ENCODE peak calls at places on chromosomes 2 and 18, in nine cellular contexts. K, Q, M, F, P, A, C, Z and T are unnamed samples.

GRCh38 chr2:62409442-62409841 is 96.6 kb downstream of the TMEM17 start:
- ATAC-seq in K (peak), Q (no peak), M (no peak), F (no peak), P (no peak), A (no peak), C (no peak), Z (peak), T (no peak)

GRCh38 chr2:206556357-206556949 is 85.8 kb upstream of the FAM237A start:
- ATAC-seq in K (no peak), Q (no peak), M (no peak), F (no peak), P (no peak), A (peak), C (peak), Z (peak), T (peak)

GRCh38 chr18:22546905-22547304 is 129.2 kb upstream of the CTAGE1 start:
- ATAC-seq in K (no peak), Q (peak), M (no peak), F (peak), P (no peak), A (no peak), C (peak), Z (no peak), T (no peak)

GRCh38 chr2:38509947-38510326 is 92.8 kb downstream of the HNRNPLL start:
- ATAC-seq in K (no peak), Q (no peak), M (no peak), F (no peak), P (no peak), A (no peak), C (no peak), Z (no peak), T (peak)

GRCh38 chr18:78790511-78790910 is 189.1 kb upstream of the SALL3 start:
- ATAC-seq in K (peak), Q (no peak), M (no peak), F (no peak), P (no peak), A (no peak), C (no peak), Z (no peak), T (no peak)

GRCh38 chr2:68756178-68756577 is 21.6 kb downstream of the ARHGAP25 start:
- ATAC-seq in K (no peak), Q (no peak), M (no peak), F (no peak), P (no peak), A (no peak), C (no peak), Z (no peak), T (no peak)

GRCh38 chr2:154698789-154699559 is 479 bp downstream of the KCNJ3 start:
- ATAC-seq in K (peak), Q (no peak), M (no peak), F (peak), P (no peak), A (no peak), C (no peak), Z (no peak), T (no peak)

GRCh38 chr18:74796928-74797576 is 199.4 kb downstream of the ZNF407 start:
- ATAC-seq in K (peak), Q (peak), M (no peak), F (peak), P (no peak), A (no peak), C (peak), Z (peak), T (peak)

GRCh38 chr2:146317959-146318358 is 1526.9 kb upstream of the ACVR2A start:
- ATAC-seq in K (no peak), Q (no peak), M (no peak), F (no peak), P (no peak), A (no peak), C (no peak), Z (no peak), T (no peak)

GRCh38 chr2:166240387-166241313 is 112.8 kb upstream of the SCN1A start:
- ATAC-seq in K (no peak), Q (no peak), M (no peak), F (no peak), P (no peak), A (no peak), C (no peak), Z (no peak), T (peak)

GRCh38 chr2:70501215-70501614 is 52.4 kb downstream of the TGFA start:
- ATAC-seq in K (peak), Q (no peak), M (no peak), F (no peak), P (no peak), A (no peak), C (no peak), Z (no peak), T (no peak)

GRCh38 chr2:197137234-197137633 is 173.3 kb downstream of the ANKRD44 start:
- ATAC-seq in K (peak), Q (no peak), M (no peak), F (peak), P (no peak), A (no peak), C (no peak), Z (no peak), T (peak)

GRCh38 chr18:33606621-33607020 is 28.6 kb downstream of the ASXL3 start:
- ATAC-seq in K (no peak), Q (no peak), M (no peak), F (no peak), P (no peak), A (no peak), C (no peak), Z (no peak), T (no peak)

GRCh38 chr18:3689091-3689490 is 239.1 kb downstream of the TGIF1 start:
- ATAC-seq in K (no peak), Q (no peak), M (no peak), F (no peak), P (no peak), A (no peak), C (no peak), Z (no peak), T (peak)

GRCh38 chr2:230498506-230499107 is 82.6 kb downstream of the SP100 start:
- ATAC-seq in K (no peak), Q (no peak), M (no peak), F (no peak), P (no peak), A (no peak), C (no peak), Z (peak), T (peak)

GRCh38 chr18:50187659-50188058 is 7.3 kb downstream of the MYO5B start:
- ATAC-seq in K (no peak), Q (no peak), M (no peak), F (no peak), P (no peak), A (no peak), C (no peak), Z (no peak), T (no peak)

GRCh38 chr2:122421777-122422176 is 666.3 kb downstream of the TSN start:
- ATAC-seq in K (no peak), Q (no peak), M (no peak), F (peak), P (no peak), A (no peak), C (no peak), Z (no peak), T (no peak)

GRCh38 chr2:18271370-18272147 is 288.9 kb downstream of the RDH14 start:
- ATAC-seq in K (peak), Q (no peak), M (no peak), F (no peak), P (peak), A (no peak), C (no peak), Z (no peak), T (no peak)

GRCh38 chr18:4455113-4455811 is at the start of gene DLGAP1:
- ATAC-seq in K (no peak), Q (no peak), M (peak), F (peak), P (no peak), A (no peak), C (peak), Z (no peak), T (no peak)

GRCh38 chr2:1309507-1309906 is 103.8 kb upstream of the TPO start:
- ATAC-seq in K (no peak), Q (no peak), M (no peak), F (no peak), P (no peak), A (no peak), C (no peak), Z (no peak), T (no peak)

GRCh38 chr2:233668605-233669260 is 3.0 kb upstream of the UGT1A9 start:
- ATAC-seq in K (no peak), Q (no peak), M (no peak), F (no peak), P (no peak), A (no peak), C (no peak), Z (no peak), T (no peak)

GRCh38 chr2:66851449-66851872 is 416.5 kb downstream of the MEIS1 start:
- ATAC-seq in K (no peak), Q (no peak), M (peak), F (no peak), P (no peak), A (no peak), C (no peak), Z (no peak), T (no peak)

GRCh38 chr2:86490245-86490644 is 49.1 kb downstream of the KDM3A start:
- ATAC-seq in K (no peak), Q (no peak), M (no peak), F (no peak), P (no peak), A (no peak), C (no peak), Z (no peak), T (no peak)

GRCh38 chr2:230902180-230902899 is 22.7 kb downstream of the GPR55 start:
- ATAC-seq in K (peak), Q (peak), M (no peak), F (peak), P (no peak), A (peak), C (peak), Z (peak), T (peak)

GRCh38 chr2:204177977-204178522 is 241.5 kb downstream of the ICOS start:
- ATAC-seq in K (peak), Q (peak), M (no peak), F (peak), P (peak), A (peak), C (peak), Z (peak), T (peak)

GRCh38 chr2:58629720-58630119 is 388.6 kb upstream of the FANCL start:
- ATAC-seq in K (no peak), Q (no peak), M (no peak), F (no peak), P (no peak), A (no peak), C (no peak), Z (no peak), T (no peak)

GRCh38 chr2:74081030-74081429 is 66.7 kb downstream of the BOLA3 start:
- ATAC-seq in K (no peak), Q (no peak), M (peak), F (no peak), P (no peak), A (no peak), C (no peak), Z (no peak), T (no peak)

GRCh38 chr2:12071343-12071742 is 324.9 kb downstream of the LPIN1 start:
- ATAC-seq in K (no peak), Q (no peak), M (no peak), F (no peak), P (no peak), A (no peak), C (no peak), Z (no peak), T (no peak)

GRCh38 chr2:49972699-49973098 is 818.4 kb upstream of the FSHR start:
- ATAC-seq in K (no peak), Q (no peak), M (no peak), F (no peak), P (no peak), A (no peak), C (peak), Z (no peak), T (no peak)

GRCh38 chr2:180040146-180040925 is 33.2 kb upstream of the CWC22 start:
- ATAC-seq in K (no peak), Q (no peak), M (no peak), F (peak), P (no peak), A (no peak), C (peak), Z (no peak), T (peak)

GRCh38 chr2:118269408-118270051 is 181.3 kb downstream of the INSIG2 start:
- ATAC-seq in K (peak), Q (no peak), M (no peak), F (no peak), P (no peak), A (no peak), C (no peak), Z (no peak), T (peak)

GRCh38 chr2:170843656-170844055 is 27.0 kb downstream of the GAD1 start:
- ATAC-seq in K (peak), Q (no peak), M (no peak), F (no peak), P (no peak), A (no peak), C (no peak), Z (peak), T (peak)

GRCh38 chr2:88808083-88808482 is 116.6 kb downstream of the RPIA start:
- ATAC-seq in K (no peak), Q (no peak), M (no peak), F (no peak), P (no peak), A (no peak), C (no peak), Z (no peak), T (no peak)

GRCh38 chr2:235095569-235095968 is 143.8 kb downstream of the SH3BP4 start:
- ATAC-seq in K (no peak), Q (no peak), M (no peak), F (no peak), P (no peak), A (no peak), C (no peak), Z (no peak), T (peak)

GRCh38 chr2:119488245-119489182 is 35.8 kb downstream of the SCTR start:
- ATAC-seq in K (no peak), Q (no peak), M (no peak), F (no peak), P (no peak), A (no peak), C (no peak), Z (no peak), T (no peak)

GRCh38 chr2:238261718-238262375 is 22.0 kb upstream of the HES6 start:
- ATAC-seq in K (no peak), Q (no peak), M (no peak), F (no peak), P (no peak), A (no peak), C (no peak), Z (no peak), T (no peak)

GRCh38 chr18:9322730-9323129 is 11.8 kb upstream of the TWSG1 start:
- ATAC-seq in K (no peak), Q (no peak), M (no peak), F (no peak), P (no peak), A (no peak), C (no peak), Z (no peak), T (no peak)

GRCh38 chr2:238709324-238709723 is 138.6 kb upstream of the TWIST2 start:
- ATAC-seq in K (no peak), Q (no peak), M (peak), F (peak), P (no peak), A (no peak), C (peak), Z (no peak), T (no peak)

GRCh38 chr2:152594022-152594712 is 123.1 kb downstream of the PRPF40A start:
- ATAC-seq in K (peak), Q (peak), M (peak), F (peak), P (peak), A (peak), C (peak), Z (peak), T (no peak)